ENCODE peak calls at places on chromosome 1, in eight cellular contexts. H, X, G, U, A, F, Y and I are unnamed samples.

GRCh38 chr1:44283524-44284173 is 70.4 kb downstream of the DMAP1 start:
- DNase-seq in H (no peak), F (no peak), X (peak; percentile 55), G (no peak), Y (no peak), U (no peak), A (no peak), I (no peak)

GRCh38 chr1:199546323-199546722 is 481.2 kb upstream of the NR5A2 start:
- DNase-seq in H (no peak), F (no peak), A (no peak), U (no peak), G (no peak), X (no peak), Y (no peak), I (no peak)

GRCh38 chr1:109619655-109620395 is at the start of gene AMPD2:
- DNase-seq in H (peak; percentile 78), U (peak; percentile 85), G (peak; percentile 71), Y (peak; percentile 86), A (peak; percentile 90), X (peak; percentile 86), F (peak; percentile 67), I (peak; percentile 55)

GRCh38 chr1:13549521-13549920 is 34.1 kb upstream of the PDPN start:
- DNase-seq in G (no peak), F (no peak), X (no peak), U (no peak), Y (no peak), H (no peak), A (no peak), I (no peak)

GRCh38 chr1:61253912-61254628 is 171.7 kb downstream of the NFIA start:
- DNase-seq in A (no peak), X (no peak), Y (no peak), H (no peak), U (no peak), G (no peak), F (no peak), I (no peak)

GRCh38 chr1:8970870-8971337 is 25.2 kb downstream of the CA6 start:
- DNase-seq in A (no peak), U (no peak), F (no peak), G (no peak), X (no peak), H (no peak), Y (no peak), I (no peak)

GRCh38 chr1:228165372-228166169 is at the start of gene IBA57:
- DNase-seq in U (peak; percentile 99), F (peak; percentile 95), Y (peak; percentile 98), A (peak; percentile 100), G (peak; percentile 99), X (peak; percentile 99), H (peak; percentile 99), I (peak; percentile 99)

GRCh38 chr1:205273551-205273982 is 45.8 kb downstream of the TMCC2 start:
- DNase-seq in H (peak; percentile 88), U (peak; percentile 78), A (peak; percentile 91), F (no peak), X (peak; percentile 90), G (peak; percentile 93), Y (peak; percentile 79), I (peak; percentile 84)

GRCh38 chr1:2920421-2921015 is 100.7 kb upstream of the ACTRT2 start:
- DNase-seq in Y (no peak), H (no peak), X (no peak), F (no peak), G (no peak), A (no peak), U (no peak), I (no peak)

GRCh38 chr1:241605146-241605805 is 34.9 kb downstream of the CHML start:
- DNase-seq in U (no peak), H (peak; percentile 11), G (no peak), Y (no peak), F (no peak), X (no peak), A (no peak), I (no peak)

GRCh38 chr1:155183775-155184221 is 10.1 kb downstream of the TRIM46 start:
- DNase-seq in F (no peak), U (no peak), Y (no peak), G (no peak), A (peak; percentile 51), X (no peak), H (no peak), I (no peak)

GRCh38 chr1:88612299-88612698 is 71.8 kb upstream of the PKN2 start:
- DNase-seq in A (no peak), X (peak; percentile 36), F (no peak), U (no peak), G (no peak), Y (no peak), H (no peak), I (no peak)

GRCh38 chr1:209646558-209646957 is 5.7 kb downstream of the LAMB3 start:
- DNase-seq in X (no peak), Y (no peak), U (no peak), F (no peak), G (no peak), H (no peak), A (no peak), I (peak; percentile 33)

GRCh38 chr1:76240321-76240720 is 165.8 kb downstream of the ST6GALNAC3 start:
- DNase-seq in U (no peak), G (no peak), X (no peak), A (no peak), Y (no peak), F (no peak), H (no peak), I (no peak)

GRCh38 chr1:91381844-91382243 is 22.8 kb downstream of the HFM1 start:
- DNase-seq in G (no peak), A (no peak), F (no peak), Y (no peak), X (no peak), U (no peak), H (no peak), I (no peak)

GRCh38 chr1:63408331-63408730 is 40.9 kb downstream of the ALG6 start:
- DNase-seq in Y (peak; percentile 26), A (no peak), U (no peak), G (no peak), H (no peak), F (no peak), X (no peak), I (no peak)

GRCh38 chr1:63414691-63415090 is 47.3 kb downstream of the ALG6 start:
- DNase-seq in G (no peak), A (no peak), F (no peak), U (no peak), Y (no peak), X (no peak), H (no peak), I (no peak)

GRCh38 chr1:63411081-63411480 is 43.7 kb downstream of the ALG6 start:
- DNase-seq in X (no peak), H (no peak), Y (peak; percentile 77), A (no peak), G (no peak), U (no peak), F (no peak), I (no peak)

GRCh38 chr1:63418101-63418500 is 50.7 kb downstream of the ALG6 start:
- DNase-seq in G (no peak), Y (no peak), A (no peak), H (no peak), X (no peak), F (no peak), U (no peak), I (no peak)

DNA sequence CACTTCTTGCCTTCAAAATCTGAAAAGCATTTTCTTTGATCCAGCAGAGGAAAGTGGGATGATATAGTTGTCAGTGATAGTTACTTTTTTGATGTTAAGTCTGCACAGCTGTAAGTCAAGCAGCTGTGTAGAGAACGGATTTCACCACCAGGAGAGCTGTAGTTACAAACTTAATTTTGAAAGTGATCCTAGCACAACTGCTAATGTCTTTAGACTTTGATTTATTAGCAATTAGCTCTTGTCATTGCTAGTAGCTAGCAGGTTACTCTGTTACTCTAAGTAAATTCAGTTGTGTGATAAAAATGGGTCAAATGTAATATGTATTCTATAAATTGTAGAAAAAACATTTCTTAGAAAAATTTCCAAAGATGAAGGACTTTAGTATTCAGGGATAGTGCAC is 46.0 kb downstream of the ALG6 start:
- DNase-seq in H (no peak), A (no peak), G (no peak), U (no peak), Y (no peak), X (no peak), F (no peak), I (no peak)
- TF ChIP-seq CTCF in H (no peak), A (no peak), G (no peak), U (no peak), Y (no peak), X (no peak), F (no peak), I (no peak)

GRCh38 chr1:188782220-188782841 is 1695.3 kb downstream of the BRINP3 start:
- DNase-seq in G (peak; percentile 19), U (no peak), X (no peak), F (no peak), Y (peak; percentile 1), H (peak; percentile 72), A (no peak), I (peak; percentile 44)
- TF ChIP-seq CTCF in G (peak; percentile 84), U (no peak), X (no peak), F (no peak), Y (no peak), H (peak; percentile 53), A (peak; percentile 42), I (peak; percentile 82)

GRCh38 chr1:119676571-119677206 is 28.6 kb upstream of the ZNF697 start:
- DNase-seq in U (peak; percentile 57), G (no peak), A (no peak), F (no peak), X (no peak), Y (peak; percentile 73), H (no peak), I (no peak)

GRCh38 chr1:119675349-119676343 is 27.6 kb upstream of the ZNF697 start:
- DNase-seq in H (peak; percentile 88), U (peak; percentile 95), Y (peak; percentile 93), A (peak; percentile 60), F (peak; percentile 65), X (peak; percentile 92), G (peak; percentile 76), I (peak; percentile 78)

GRCh38 chr1:119673171-119673940 is 25.3 kb upstream of the ZNF697 start:
- DNase-seq in G (no peak), A (no peak), U (no peak), F (no peak), Y (peak; percentile 10), H (no peak), X (no peak), I (no peak)

GRCh38 chr1:119674110-119674509 is 26.0 kb upstream of the ZNF697 start:
- DNase-seq in G (no peak), F (no peak), H (no peak), A (no peak), U (no peak), Y (peak; percentile 39), X (no peak), I (no peak)

DNA sequence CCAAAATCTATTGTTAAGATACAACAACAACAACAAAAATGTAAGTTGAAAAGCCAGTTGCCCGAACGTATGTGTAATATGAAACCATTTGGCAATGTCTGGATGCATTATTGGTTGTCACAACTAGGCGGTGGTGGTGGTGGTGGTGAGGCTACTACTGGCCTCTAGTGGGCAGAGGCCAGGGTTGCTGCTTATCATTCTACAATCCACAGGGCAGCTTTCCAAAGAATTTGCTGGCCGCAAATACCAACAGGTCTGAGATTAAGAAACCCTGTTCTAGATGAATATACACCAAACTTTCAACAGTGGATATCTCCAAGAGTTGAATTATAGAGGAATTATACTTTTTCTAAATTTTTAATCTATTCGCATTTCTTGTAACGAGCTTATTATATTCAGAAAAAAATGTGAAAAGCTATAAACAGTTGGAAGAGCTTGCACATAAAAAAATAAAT is 26.8 kb upstream of the ZNF697 start:
- DNase-seq in A (no peak), G (peak; percentile 41), X (peak; percentile 52), F (peak; percentile 68), H (peak; percentile 63), Y (peak; percentile 59), U (no peak), I (peak; percentile 47)
- TF ChIP-seq CTCF in A (no peak), G (peak; percentile 20), X (no peak), F (peak; percentile 74), H (peak; percentile 69), Y (no peak), U (no peak), I (no peak)

GRCh38 chr1:80218112-80218511 is 1211.6 kb upstream of the ADGRL4 start:
- DNase-seq in U (no peak), Y (peak; percentile 68), X (no peak), F (no peak), H (peak; percentile 55), G (no peak), A (no peak), I (peak; percentile 19)
- TF ChIP-seq CTCF in U (no peak), Y (peak; percentile 66), X (peak; percentile 36), F (peak; percentile 54), H (peak; percentile 67), G (peak; percentile 69), A (peak; percentile 46), I (peak; percentile 66)